ENCODE peak calls at places on chromosome 22, in eight cellular contexts. E is SK-N-SH; P is Panc1; K is BE2C; S is naive thymus-derived CD4-positive, alpha-beta T cell; A is upper lobe of right lung; U is H1; N is endothelial cell of umbilical vein. M is an unnamed sample.

GRCh38 chr22:29987143-29987542 is 93.1 kb upstream of the HORMAD2 start:
- DNase-seq in E (no peak), P (no peak), K (no peak), S (no peak), A (no peak), U (no peak), N (no peak), M (no peak)

GRCh38 chr22:21457023-21457787 is 10.0 kb upstream of the TMEM191C start:
- DNase-seq in E (no peak), P (peak; percentile 81), K (peak; percentile 9), S (no peak), A (peak; percentile 64), U (no peak), N (no peak), M (peak; percentile 41)

GRCh38 chr22:44525872-44526271 is 27.8 kb upstream of the RTL6 start:
- DNase-seq in E (no peak), P (no peak), K (no peak), S (no peak), A (no peak), U (no peak), N (no peak), M (no peak)

GRCh38 chr22:20552913-20553401 is 45.5 kb downstream of the MED15 start:
- DNase-seq in E (no peak), P (no peak), K (no peak), S (no peak), A (no peak), U (no peak), N (peak; percentile 91), M (peak; percentile 59)

GRCh38 chr22:21443735-21444421 is 23.3 kb upstream of the TMEM191C start:
- DNase-seq in E (no peak), P (no peak), K (peak; percentile 8), S (no peak), A (peak; percentile 51), U (peak; percentile 49), N (no peak), M (peak; percentile 6)

GRCh38 chr22:43066844-43067385 is 22.3 kb downstream of the TTLL1 start:
- DNase-seq in E (no peak), P (no peak), K (no peak), S (no peak), A (no peak), U (no peak), N (peak; percentile 28), M (no peak)

GRCh38 chr22:35739642-35740041 is 22.0 kb downstream of the APOL5 start:
- DNase-seq in E (no peak), P (no peak), K (no peak), S (peak; percentile 2), A (no peak), U (no peak), N (no peak), M (no peak)

GRCh38 chr22:22593964-22594656 is 35.0 kb upstream of the PRAME start:
- DNase-seq in E (peak; percentile 73), P (peak; percentile 20), K (peak; percentile 67), S (peak; percentile 29), A (no peak), U (peak; percentile 73), N (peak; percentile 64), M (no peak)

GRCh38 chr22:48568736-48569330 is 1258.8 kb downstream of the BRD1 start:
- DNase-seq in E (no peak), P (no peak), K (no peak), S (no peak), A (no peak), U (no peak), N (no peak), M (no peak)

GRCh38 chr22:34808618-34809017 is 257.3 kb upstream of the ISX start:
- DNase-seq in E (no peak), P (no peak), K (no peak), S (no peak), A (no peak), U (no peak), N (no peak), M (no peak)

GRCh38 chr22:22858559-22858937 is 29.1 kb upstream of the IGLL5 start:
- DNase-seq in E (no peak), P (no peak), K (no peak), S (no peak), A (no peak), U (no peak), N (no peak), M (no peak)

GRCh38 chr22:50188356-50188755 is 2.6 kb downstream of the TRABD start:
- DNase-seq in E (no peak), P (no peak), K (no peak), S (no peak), A (no peak), U (no peak), N (no peak), M (no peak)

GRCh38 chr22:50247748-50248147 is 2.9 kb upstream of the TUBGCP6 start:
- DNase-seq in E (peak; percentile 81), P (no peak), K (peak; percentile 92), S (peak; percentile 35), A (no peak), U (peak; percentile 81), N (peak; percentile 45), M (peak; percentile 67)

GRCh38 chr22:47205081-47205491 is 442.6 kb downstream of the TBC1D22A start:
- DNase-seq in E (no peak), P (no peak), K (no peak), S (no peak), A (no peak), U (peak; percentile 17), N (no peak), M (peak; percentile 47)

GRCh38 chr22:40403141-40403540 is 32.7 kb downstream of the SGSM3 start:
- DNase-seq in E (no peak), P (no peak), K (no peak), S (no peak), A (no peak), U (no peak), N (no peak), M (no peak)

GRCh38 chr22:43446037-43446803 is 34.4 kb downstream of the MPPED1 start:
- DNase-seq in E (no peak), P (peak; percentile 17), K (no peak), S (no peak), A (peak; percentile 36), U (no peak), N (peak; percentile 7), M (no peak)

GRCh38 chr22:43515411-43515810 is 103.6 kb downstream of the MPPED1 start:
- DNase-seq in E (no peak), P (no peak), K (no peak), S (no peak), A (no peak), U (no peak), N (no peak), M (no peak)

GRCh38 chr22:34622602-34623001 is 443.4 kb upstream of the ISX start:
- DNase-seq in E (no peak), P (no peak), K (no peak), S (no peak), A (no peak), U (no peak), N (no peak), M (no peak)

GRCh38 chr22:19974935-19975706 is 33.5 kb upstream of the TXNRD2 start:
- DNase-seq in E (no peak), P (no peak), K (peak; percentile 58), S (no peak), A (no peak), U (no peak), N (peak; percentile 68), M (no peak)

GRCh38 chr22:25942989-25943411 is 201.0 kb downstream of the MYO18B start:
- DNase-seq in E (peak; percentile 76), P (no peak), K (peak; percentile 83), S (no peak), A (no peak), U (no peak), N (no peak), M (peak; percentile 86)

GRCh38 chr22:40203568-40203967 is 25.8 kb downstream of the TNRC6B start:
- DNase-seq in E (no peak), P (no peak), K (no peak), S (peak; percentile 60), A (no peak), U (no peak), N (no peak), M (no peak)

GRCh38 chr22:31439805-31440204 is 40.4 kb downstream of the DRG1 start:
- DNase-seq in E (no peak), P (no peak), K (peak; percentile 42), S (no peak), A (no peak), U (no peak), N (no peak), M (no peak)

GRCh38 chr22:30159082-30159481 is 78.8 kb downstream of the HORMAD2 start:
- DNase-seq in E (no peak), P (no peak), K (no peak), S (no peak), A (no peak), U (no peak), N (no peak), M (no peak)

GRCh38 chr22:46111645-46112306 is 38.5 kb upstream of the PPARA start:
- DNase-seq in E (no peak), P (no peak), K (peak; percentile 79), S (no peak), A (no peak), U (no peak), N (no peak), M (peak; percentile 75)
- H3K4me1 ChIP-seq in E (peaks cover 90% of the 10 kb centered on the region), P (peaks cover 94% of the 10 kb centered on the region), K (peaks cover 83% of the 10 kb centered on the region), S (no peaks in the 10 kb centered on the region), A (peaks cover 56% of the 10 kb centered on the region), U (no peaks in the 10 kb centered on the region), N (no peaks in the 10 kb centered on the region), M (peaks cover 82% of the 10 kb centered on the region)

GRCh38 chr22:39097098-39098020 is at the start of gene APOBEC3H:
- DNase-seq in E (no peak), P (no peak), K (no peak), S (no peak), A (peak; percentile 78), U (no peak), N (no peak), M (no peak)
- H3K4me3 ChIP-seq in E (no peak within 1 kb of the TSS), P (no peak within 1 kb of the TSS), K (no peak within 1 kb of the TSS), S (peak within 1 kb of the TSS; percentile 24), A (no peak within 1 kb of the TSS), U (no peak within 1 kb of the TSS), N (no peak within 1 kb of the TSS), M (no peak within 1 kb of the TSS)

DNA sequence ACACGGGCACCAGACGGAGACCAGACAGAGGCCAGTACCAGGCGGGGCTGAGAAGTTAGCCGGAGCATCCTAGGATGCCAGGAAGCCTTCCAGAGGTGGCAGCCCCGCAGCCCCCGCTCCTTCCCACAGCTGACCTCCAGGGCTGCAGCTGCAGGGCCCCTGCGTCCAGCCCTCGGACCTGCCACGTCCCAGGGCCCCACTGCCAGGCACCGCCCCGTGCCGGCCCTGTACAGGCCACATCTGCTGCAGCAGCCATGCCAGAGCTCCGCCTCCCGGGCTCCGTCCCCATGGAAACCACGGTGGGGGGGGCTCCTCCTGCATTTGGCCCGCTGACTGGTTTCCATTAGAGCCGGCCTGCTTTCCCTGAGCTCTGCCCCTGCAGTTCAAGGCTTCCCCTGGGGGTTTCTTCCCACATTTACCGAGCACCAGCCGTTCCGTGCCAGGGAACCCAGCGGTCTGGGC is 62.5 kb upstream of the PPARA start:
- DNase-seq in E (peak; percentile 94), P (no peak), K (peak; percentile 98), S (no peak), A (peak; percentile 84), U (no peak), N (peak; percentile 85), M (peak; percentile 96)
- H3K4me1 ChIP-seq in E (peaks cover 97% of the 10 kb centered on the region), P (peaks cover 95% of the 10 kb centered on the region), K (peaks cover 74% of the 10 kb centered on the region), S (no peaks in the 10 kb centered on the region), A (peaks cover 99% of the 10 kb centered on the region), U (no peaks in the 10 kb centered on the region), N (peaks cover 67% of the 10 kb centered on the region), M (peaks cover 98% of the 10 kb centered on the region)

DNA sequence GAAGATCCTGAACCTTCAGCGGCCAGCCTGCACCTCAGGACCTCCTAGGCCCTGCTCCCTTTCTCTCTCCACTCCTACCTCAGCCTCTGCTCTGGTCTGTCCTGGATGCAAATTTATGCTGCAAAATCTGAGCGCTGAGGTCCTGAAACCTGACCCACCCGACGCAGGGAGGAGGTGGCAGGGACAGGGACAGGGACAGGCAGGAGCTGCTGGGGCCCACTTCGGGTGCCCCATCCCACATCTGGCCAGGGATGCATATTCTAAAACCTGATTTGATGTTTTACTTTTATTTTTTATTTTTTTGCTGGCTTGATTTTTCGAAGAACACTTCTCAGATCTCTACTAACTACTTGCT is 571 bp upstream of the PVALB start:
- DNase-seq in E (no peak), P (no peak), K (no peak), S (no peak), A (no peak), U (no peak), N (no peak), M (no peak)
- H3K4me3 ChIP-seq in E (no peak overlapping the region), P (no peak overlapping the region), K (no peak overlapping the region), S (no peak overlapping the region), A (no peak overlapping the region), U (peak overlapping the region; percentile 57), N (no peak overlapping the region), M (no peak overlapping the region)

M was measured in psoas muscle.